ENCODE peak calls at places on chromosome 4, in four cellular contexts. Y is HFFc6, O is bronchial epithelial cell, C is astrocyte. H is an unnamed sample.

GRCh38 chr4:105457997-105458396 is 15.9 kb downstream of the PPA2 start:
- DNase-seq in Y (no peak), O (no peak), C (peak), H (no peak)

GRCh38 chr4:95204873-95205272 is 343.9 kb downstream of the UNC5C start:
- DNase-seq in O (no peak), C (no peak), Y (no peak), H (peak)

GRCh38 chr4:133148690-133149363 is at the start of gene PCDH10:
- DNase-seq in O (peak), Y (peak), C (peak), H (peak)

GRCh38 chr4:107693132-107693531 is 26.9 kb downstream of the PAPSS1 start:
- DNase-seq in C (no peak), Y (no peak), O (no peak), H (no peak)

GRCh38 chr4:126899382-126899801 is 733.4 kb upstream of the INTU start:
- DNase-seq in O (peak), Y (peak), C (peak), H (no peak)

GRCh38 chr4:86948276-86948675 is 13.5 kb downstream of the AFF1 start:
- DNase-seq in O (no peak), Y (no peak), C (no peak), H (peak)

GRCh38 chr4:164192844-164193243 is 561.1 kb upstream of the SMIM31 start:
- DNase-seq in Y (no peak), O (no peak), C (no peak), H (no peak)

GRCh38 chr4:67892905-67893304 is 9.1 kb upstream of the TMPRSS11D start:
- DNase-seq in O (no peak), Y (no peak), C (no peak), H (peak)

GRCh38 chr4:69154021-69154420 is 57.7 kb downstream of the UGT2B7 start:
- DNase-seq in O (no peak), Y (no peak), C (no peak), H (no peak)

DNA sequence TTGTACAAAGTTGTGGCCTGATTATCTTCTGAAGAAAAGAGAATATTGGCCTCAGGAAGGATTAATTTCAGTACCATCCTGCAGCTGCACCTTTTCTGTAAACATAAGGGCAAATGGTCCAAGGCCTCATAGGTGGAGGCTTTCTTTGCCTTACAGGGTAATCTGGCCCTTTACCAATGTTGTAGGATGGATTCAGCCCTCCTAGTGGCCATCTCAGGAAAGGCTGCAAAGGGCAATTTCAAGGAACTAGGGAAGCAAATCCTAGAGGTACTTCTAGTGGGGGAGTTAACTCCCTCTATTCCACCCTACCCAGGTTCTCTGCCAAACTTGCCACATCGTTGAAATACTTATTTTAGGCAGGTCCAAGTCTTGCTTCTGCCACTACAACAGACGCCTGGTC is 57.6 kb downstream of the UGT2B11 start:
- DNase-seq in Y (no peak), O (peak), C (no peak), H (peak)
- TF ChIP-seq CTCF in Y (peak), O (peak), C (no peak), H (peak)

GRCh38 chr4:145298885-145299284 is 118.5 kb upstream of the OTUD4 start:
- DNase-seq in Y (no peak), C (no peak), O (peak), H (no peak)

GRCh38 chr4:145297556-145297955 is 117.2 kb upstream of the OTUD4 start:
- DNase-seq in Y (no peak), O (no peak), C (no peak), H (no peak)

GRCh38 chr4:145289403-145290076 is 109.2 kb upstream of the OTUD4 start:
- DNase-seq in C (peak), Y (peak), O (peak), H (no peak)

GRCh38 chr4:145290953-145291352 is 110.6 kb upstream of the OTUD4 start:
- DNase-seq in O (no peak), Y (no peak), C (no peak), H (no peak)

DNA sequence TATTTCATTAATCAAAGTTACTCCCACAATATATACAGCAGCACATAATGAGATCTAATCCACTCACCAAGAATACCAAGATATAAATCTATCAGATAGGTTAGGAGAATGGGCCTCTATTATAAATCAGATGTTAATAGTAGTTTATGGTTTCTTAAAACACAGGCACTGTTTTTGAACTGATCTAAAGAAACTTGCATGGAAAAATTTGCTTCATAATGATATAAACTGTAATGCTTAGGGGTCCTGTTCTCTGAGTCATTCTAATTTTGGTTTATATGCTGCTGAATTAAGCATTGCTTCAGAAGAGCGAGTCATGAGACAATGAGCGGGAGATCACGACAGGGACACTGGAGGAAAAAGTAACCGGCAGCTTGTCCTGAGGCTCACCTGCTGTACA is 113.3 kb upstream of the OTUD4 start:
- DNase-seq in C (peak), Y (no peak), O (no peak), H (no peak)
- TF ChIP-seq CTCF in C (no peak), Y (no peak), O (no peak), H (no peak)

GRCh38 chr4:93433840-93434239 is 394.7 kb upstream of the ATOH1 start:
- DNase-seq in O (no peak), C (no peak), Y (no peak), H (no peak)
- TF ChIP-seq CTCF in O (no peak), C (no peak), Y (no peak), H (no peak)

GRCh38 chr4:180665994-180666818 is 1577.0 kb upstream of the TENM3 start:
- DNase-seq in C (peak), Y (peak), O (peak), H (peak)
- TF ChIP-seq CTCF in C (peak), Y (peak), O (peak), H (peak)

GRCh38 chr4:139654516-139654915 is 11.1 kb upstream of the MGST2 start:
- DNase-seq in C (no peak), Y (no peak), O (no peak), H (no peak)

GRCh38 chr4:139658185-139658584 is 7.4 kb upstream of the MGST2 start:
- DNase-seq in C (no peak), O (peak), Y (no peak), H (peak)

GRCh38 chr4:139651282-139652194 is 14.1 kb upstream of the MGST2 start:
- DNase-seq in Y (peak), O (peak), C (peak), H (peak)

GRCh38 chr4:139656614-139657486 is 8.8 kb upstream of the MGST2 start:
- DNase-seq in Y (peak), O (peak), C (peak), H (peak)

GRCh38 chr4:139655116-139655515 is 10.5 kb upstream of the MGST2 start:
- DNase-seq in O (peak), C (peak), Y (peak), H (peak)
- TF ChIP-seq CTCF in O (peak), C (peak), Y (peak), H (peak)